ENCODE peak calls at places on chromosomes 11 and 22, in nine cellular contexts. L is pancreas, X is A549, A is fibroblast of mammary gland, K is astrocyte of the spinal cord, C is A673, F is ovary, E is GM12864, J is heart left ventricle. Y is an unnamed sample.

GRCh38 chr11:47099213-47099917 is 77.3 kb downstream of the ARFGAP2 start:
- DNase-seq in X (no peak), C (peak; percentile 67), A (peak; percentile 25), K (no peak), F (no peak), L (no peak), E (no peak), J (no peak), Y (no peak)

GRCh38 chr11:2566223-2567025 is 121.6 kb downstream of the KCNQ1 start:
- DNase-seq in E (no peak), K (no peak), L (peak; percentile 18), J (no peak), A (no peak), C (no peak), X (no peak), F (peak; percentile 33), Y (no peak)

GRCh38 chr11:134539285-134539684 is 127.2 kb upstream of the B3GAT1 start:
- DNase-seq in J (no peak), A (no peak), E (no peak), L (no peak), C (no peak), F (no peak), K (no peak), X (no peak), Y (no peak)

GRCh38 chr22:37498289-37498909 is 12.2 kb upstream of the MFNG start:
- DNase-seq in L (peak; percentile 70), J (no peak), C (peak; percentile 50), F (no peak), X (peak; percentile 46), A (no peak), E (no peak), K (no peak), Y (peak; percentile 19)

GRCh38 chr11:78691215-78691614 is 116.6 kb upstream of the NARS2 start:
- DNase-seq in X (no peak), J (no peak), F (no peak), C (no peak), A (peak; percentile 43), L (no peak), K (no peak), E (no peak), Y (no peak)

GRCh38 chr11:69055598-69056516 is 7.1 kb downstream of the TPCN2 start:
- DNase-seq in L (no peak), F (no peak), J (peak; percentile 69), K (no peak), E (peak; percentile 85), C (no peak), X (no peak), A (no peak), Y (no peak)

GRCh38 chr11:2674681-2675131 is 25.1 kb downstream of the KCNQ1OT1 start:
- DNase-seq in J (no peak), E (no peak), X (no peak), C (no peak), L (no peak), K (no peak), F (no peak), A (no peak), Y (no peak)

GRCh38 chr22:26159886-26160285 is 9.4 kb upstream of the SEZ6L start:
- DNase-seq in K (no peak), E (no peak), F (no peak), X (no peak), L (no peak), C (no peak), J (no peak), A (no peak), Y (no peak)

GRCh38 chr11:35160902-35161585 is 22.1 kb downstream of the CD44 start:
- DNase-seq in F (no peak), K (no peak), L (no peak), E (no peak), C (no peak), J (no peak), A (no peak), X (no peak), Y (no peak)

GRCh38 chr22:22955866-22956535 is 68.4 kb downstream of the IGLL5 start:
- DNase-seq in C (peak; percentile 70), E (peak; percentile 55), J (peak; percentile 60), X (peak; percentile 38), F (peak; percentile 63), K (peak; percentile 62), L (peak; percentile 62), A (peak; percentile 67), Y (peak; percentile 87)

GRCh38 chr22:30426395-30427353 is 1.1 kb downstream of the MTFP1 start:
- DNase-seq in F (peak; percentile 75), X (peak; percentile 71), L (peak; percentile 91), K (peak; percentile 78), E (peak; percentile 68), C (peak; percentile 96), A (peak; percentile 78), J (peak; percentile 73), Y (peak; percentile 78)
- H3K4me3 ChIP-seq in F (peak overlapping the region; percentile 55), X (peak overlapping the region; percentile 68), L (peak overlapping the region; percentile 62), K (peak overlapping the region; percentile 60), E (peak overlapping the region; percentile 62), C (peak overlapping the region; percentile 77), A (peak overlapping the region; percentile 62), J (peak overlapping the region; percentile 76), Y (peak overlapping the region; percentile 70)

DNA sequence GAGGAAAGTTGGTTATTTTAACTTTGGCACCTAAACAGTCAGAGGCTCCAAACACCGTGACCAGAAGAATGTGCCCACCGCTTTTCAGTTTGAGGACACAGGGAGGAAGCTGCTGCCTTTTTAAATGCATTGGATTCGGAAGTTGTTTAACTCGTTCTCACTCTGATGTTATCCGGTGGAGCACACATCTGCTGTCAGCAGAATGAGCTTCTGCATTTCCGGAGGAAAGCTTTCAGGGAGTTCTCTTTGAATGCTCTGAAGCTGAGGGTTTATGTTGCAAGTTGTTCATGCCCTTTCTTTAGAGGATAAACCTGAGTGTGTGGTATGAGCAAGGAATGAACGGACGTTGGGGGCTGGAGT is 64.1 kb downstream of the PPFIBP2 start:
- DNase-seq in A (peak; percentile 50), X (no peak), L (no peak), C (peak; percentile 76), F (no peak), E (no peak), K (peak; percentile 24), J (no peak), Y (peak; percentile 73)
- TF ChIP-seq CTCF in A (no peak), X (no peak), L (no peak), C (no peak), F (no peak), E (no peak), K (no peak), J (no peak), Y (no peak)

DNA sequence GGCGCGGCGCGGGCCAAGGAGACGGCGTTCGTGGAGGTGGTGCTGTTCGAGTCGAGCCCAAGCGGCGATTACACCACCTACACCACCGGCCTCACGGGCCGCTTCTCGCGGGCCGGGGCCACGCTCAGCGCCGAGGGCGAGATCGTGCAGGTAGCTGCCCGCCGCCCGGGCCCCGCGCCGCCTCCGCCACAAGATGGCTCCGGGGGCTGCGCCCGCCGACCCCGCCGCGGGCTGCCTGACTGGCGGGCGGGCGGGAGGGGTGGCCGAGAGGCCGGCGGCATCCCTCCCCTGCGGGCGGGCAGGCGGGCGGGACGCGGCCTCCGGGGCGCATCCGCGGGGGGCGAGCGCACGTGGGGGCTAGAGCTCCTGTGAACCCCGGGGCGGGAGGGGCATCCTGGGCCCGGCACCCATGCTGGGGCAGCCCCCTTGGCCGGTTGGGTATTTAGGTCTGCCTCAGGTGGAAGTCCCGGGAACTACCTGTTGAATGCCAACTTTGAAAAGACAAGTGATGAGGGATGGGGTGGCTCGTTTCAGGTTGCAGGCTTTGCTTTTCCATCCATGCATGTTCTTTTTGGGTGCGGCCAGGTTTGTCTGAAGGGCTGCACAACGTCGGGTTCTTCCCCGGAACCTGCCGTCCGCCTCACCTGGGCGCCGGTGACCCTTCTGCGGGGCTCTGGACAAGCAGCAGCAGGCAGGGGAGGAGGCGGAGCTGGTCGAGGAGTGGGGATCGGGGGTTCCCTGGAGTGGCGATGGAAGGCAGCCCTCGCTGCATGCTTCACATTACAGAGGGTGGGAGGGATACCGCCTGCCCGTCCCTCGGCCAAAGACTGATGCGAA is 763 bp downstream of the ZNRF3 start:
- DNase-seq in F (peak; percentile 71), K (no peak), J (peak; percentile 25), A (no peak), C (peak; percentile 30), L (peak; percentile 65), E (no peak), X (peak; percentile 18), Y (peak; percentile 60)
- H3K4me3 ChIP-seq in F (peak overlapping the region; percentile 62), K (peak overlapping the region; percentile 65), J (peak overlapping the region; percentile 65), A (peak overlapping the region; percentile 68), C (peak overlapping the region; percentile 55), L (peak overlapping the region; percentile 57), E (no peak overlapping the region), X (peak overlapping the region; percentile 98), Y (peak overlapping the region; percentile 60)

GRCh38 chr22:19957445-19957844 is 15.8 kb upstream of the TXNRD2 start:
- DNase-seq in X (no peak), A (no peak), K (no peak), F (peak; percentile 40), L (peak; percentile 3), J (no peak), C (no peak), E (no peak), Y (no peak)
- TF ChIP-seq CTCF in X (no peak), A (no peak), K (peak; percentile 7), F (no peak), L (no peak), J (no peak), C (peak; percentile 14), E (no peak), Y (peak; percentile 5)

GRCh38 chr11:20161230-20161918 is 1.1 kb upstream of the DBX1 start:
- DNase-seq in K (no peak), F (no peak), X (no peak), J (no peak), A (no peak), C (no peak), E (no peak), L (no peak), Y (peak; percentile 6)
- H3K4me3 ChIP-seq in K (no peak overlapping the region), F (no peak overlapping the region), X (no peak overlapping the region), J (no peak overlapping the region), A (no peak overlapping the region), C (no peak overlapping the region), E (no peak overlapping the region), L (no peak overlapping the region), Y (no peak overlapping the region)

Y was measured in choroid plexus epithelial cell.